ENCODE peak calls at places on chromosomes 2 and 18, in four cellular contexts. One of them, this sample, is unnamed.
A peak's percentile ranks its signal among the peaks of the same experiment; 100 is the strongest.

GRCh38 chr2:16139663-16140610 is 199.6 kb downstream of the MYCN start:
- DNase-seq in neural progenitor cell: no peak
- DNase-seq in PC-9: no peak
- DNase-seq in HCT116: no peak
- DNase-seq in this sample: no peak

GRCh38 chr2:136801628-136802027 is 36.3 kb downstream of the THSD7B start:
- DNase-seq in PC-9: no peak
- DNase-seq in neural progenitor cell: no peak
- DNase-seq in HCT116: no peak
- DNase-seq in this sample: no peak

GRCh38 chr2:227766361-227766883 is 20.7 kb downstream of the SCYGR8 start:
- DNase-seq in PC-9: peak; percentile 79
- DNase-seq in HCT116: peak; percentile 63
- DNase-seq in neural progenitor cell: peak; percentile 90
- DNase-seq in this sample: peak; percentile 75

GRCh38 chr2:20603791-20604190 is 47.1 kb downstream of the HS1BP3 start:
- DNase-seq in neural progenitor cell: no peak
- DNase-seq in HCT116: no peak
- DNase-seq in PC-9: no peak
- DNase-seq in this sample: no peak

GRCh38 chr2:25664531-25665307 is 8.7 kb downstream of the DTNB start:
- DNase-seq in PC-9: peak; percentile 63
- DNase-seq in HCT116: peak; percentile 68
- DNase-seq in neural progenitor cell: peak; percentile 79
- DNase-seq in this sample: peak; percentile 78

GRCh38 chr18:42032447-42032846 is 77.4 kb downstream of the PIK3C3 start:
- DNase-seq in PC-9: no peak
- DNase-seq in HCT116: no peak
- DNase-seq in neural progenitor cell: no peak
- DNase-seq in this sample: no peak

GRCh38 chr18:45197526-45197970 is 417.7 kb upstream of the SLC14A2 start:
- DNase-seq in PC-9: no peak
- DNase-seq in neural progenitor cell: no peak
- DNase-seq in HCT116: no peak
- DNase-seq in this sample: no peak

GRCh38 chr2:6793371-6793770 is 72.3 kb downstream of the CMPK2 start:
- DNase-seq in PC-9: no peak
- DNase-seq in neural progenitor cell: no peak
- DNase-seq in HCT116: no peak
- DNase-seq in this sample: peak; percentile 5

GRCh38 chr2:47309472-47309951 is 93.4 kb upstream of the MSH2 start:
- DNase-seq in PC-9: no peak
- DNase-seq in HCT116: no peak
- DNase-seq in neural progenitor cell: peak; percentile 22
- DNase-seq in this sample: no peak

GRCh38 chr2:17171446-17172049 is 346.7 kb downstream of the RAD51AP2 start:
- DNase-seq in neural progenitor cell: peak; percentile 66
- DNase-seq in HCT116: peak; percentile 29
- DNase-seq in PC-9: peak; percentile 22
- DNase-seq in this sample: peak; percentile 39

GRCh38 chr2:8452296-8452695 is 229.6 kb upstream of the ID2 start:
- DNase-seq in PC-9: no peak
- DNase-seq in neural progenitor cell: no peak
- DNase-seq in HCT116: no peak
- DNase-seq in this sample: no peak

GRCh38 chr2:66013456-66013855 is 421.5 kb upstream of the MEIS1 start:
- DNase-seq in PC-9: no peak
- DNase-seq in neural progenitor cell: no peak
- DNase-seq in HCT116: no peak
- DNase-seq in this sample: no peak

GRCh38 chr2:216519154-216519762 is 20.6 kb downstream of the RPL37A start:
- DNase-seq in PC-9: peak; percentile 53
- DNase-seq in neural progenitor cell: peak; percentile 85
- DNase-seq in HCT116: peak; percentile 67
- DNase-seq in this sample: peak; percentile 75

GRCh38 chr2:97712693-97713295 is 582 bp upstream of the ZAP70 start:
- DNase-seq in PC-9: no peak
- DNase-seq in neural progenitor cell: no peak
- DNase-seq in HCT116: no peak
- DNase-seq in this sample: no peak

GRCh38 chr18:13378150-13378549 is 159.6 kb downstream of the LDLRAD4 start:
- DNase-seq in neural progenitor cell: no peak
- DNase-seq in PC-9: no peak
- DNase-seq in HCT116: no peak
- DNase-seq in this sample: no peak

GRCh38 chr2:165953306-165953654 is 296 bp downstream of the TTC21B start:
- DNase-seq in PC-9: no peak
- DNase-seq in neural progenitor cell: no peak
- DNase-seq in HCT116: peak; percentile 3
- DNase-seq in this sample: no peak

GRCh38 chr2:99689135-99689742 is 199.4 kb upstream of the REV1 start:
- DNase-seq in PC-9: no peak
- DNase-seq in neural progenitor cell: no peak
- DNase-seq in HCT116: no peak
- DNase-seq in this sample: no peak

GRCh38 chr2:207710814-207711740 is at the start of gene CCNYL1:
- DNase-seq in HCT116: peak; percentile 97
- DNase-seq in PC-9: peak; percentile 97
- DNase-seq in neural progenitor cell: peak; percentile 100
- DNase-seq in this sample: peak; percentile 99

GRCh38 chr2:237171895-237172294 is 86.2 kb downstream of the COPS8 start:
- DNase-seq in PC-9: no peak
- DNase-seq in HCT116: no peak
- DNase-seq in neural progenitor cell: no peak
- DNase-seq in this sample: no peak

GRCh38 chr2:190068764-190069163 is 6.2 kb upstream of the MSTN start:
- DNase-seq in HCT116: no peak
- DNase-seq in neural progenitor cell: no peak
- DNase-seq in PC-9: no peak
- DNase-seq in this sample: no peak

GRCh38 chr2:241286348-241287090 is 29.0 kb downstream of the HDLBP start:
- DNase-seq in PC-9: no peak
- DNase-seq in HCT116: no peak
- DNase-seq in neural progenitor cell: no peak
- DNase-seq in this sample: peak; percentile 46

GRCh38 chr2:54558976-54559410 is 102.9 kb downstream of the SPTBN1 start:
- DNase-seq in HCT116: no peak
- DNase-seq in PC-9: no peak
- DNase-seq in neural progenitor cell: no peak
- DNase-seq in this sample: no peak

GRCh38 chr2:54559593-54560145 is 103.5 kb downstream of the SPTBN1 start:
- DNase-seq in neural progenitor cell: peak; percentile 36
- DNase-seq in PC-9: no peak
- DNase-seq in HCT116: no peak
- DNase-seq in this sample: peak; percentile 87

GRCh38 chr2:54561795-54562592 is 105.9 kb downstream of the SPTBN1 start:
- DNase-seq in PC-9: no peak
- DNase-seq in HCT116: no peak
- DNase-seq in neural progenitor cell: no peak
- DNase-seq in this sample: no peak

GRCh38 chr2:54561010-54561409 is 104.9 kb downstream of the SPTBN1 start:
- DNase-seq in HCT116: no peak
- DNase-seq in PC-9: no peak
- DNase-seq in neural progenitor cell: no peak
- DNase-seq in this sample: no peak

GRCh38 chr2:54560146-54560881 is 104.2 kb downstream of the SPTBN1 start:
- DNase-seq in neural progenitor cell: peak; percentile 21
- DNase-seq in HCT116: no peak
- DNase-seq in PC-9: no peak
- DNase-seq in this sample: peak; percentile 81
- H3K4me1 ChIP-seq in neural progenitor cell: peaks cover 21% of the 10 kb centered on the region
- H3K4me1 ChIP-seq in HCT116: peaks cover 22% of the 10 kb centered on the region
- H3K4me1 ChIP-seq in PC-9: peaks cover 47% of the 10 kb centered on the region
- H3K4me1 ChIP-seq in this sample: peaks cover 33% of the 10 kb centered on the region

GRCh38 chr2:202193881-202194353 is 44.5 kb downstream of the SUMO1 start:
- DNase-seq in PC-9: no peak
- DNase-seq in neural progenitor cell: no peak
- DNase-seq in HCT116: no peak
- DNase-seq in this sample: peak; percentile 8
- TF ChIP-seq EZH2 in PC-9: no peak
- TF ChIP-seq EZH2 in neural progenitor cell: no peak
- TF ChIP-seq EZH2 in HCT116: no peak
- TF ChIP-seq EZH2 in this sample: no peak

DNA sequence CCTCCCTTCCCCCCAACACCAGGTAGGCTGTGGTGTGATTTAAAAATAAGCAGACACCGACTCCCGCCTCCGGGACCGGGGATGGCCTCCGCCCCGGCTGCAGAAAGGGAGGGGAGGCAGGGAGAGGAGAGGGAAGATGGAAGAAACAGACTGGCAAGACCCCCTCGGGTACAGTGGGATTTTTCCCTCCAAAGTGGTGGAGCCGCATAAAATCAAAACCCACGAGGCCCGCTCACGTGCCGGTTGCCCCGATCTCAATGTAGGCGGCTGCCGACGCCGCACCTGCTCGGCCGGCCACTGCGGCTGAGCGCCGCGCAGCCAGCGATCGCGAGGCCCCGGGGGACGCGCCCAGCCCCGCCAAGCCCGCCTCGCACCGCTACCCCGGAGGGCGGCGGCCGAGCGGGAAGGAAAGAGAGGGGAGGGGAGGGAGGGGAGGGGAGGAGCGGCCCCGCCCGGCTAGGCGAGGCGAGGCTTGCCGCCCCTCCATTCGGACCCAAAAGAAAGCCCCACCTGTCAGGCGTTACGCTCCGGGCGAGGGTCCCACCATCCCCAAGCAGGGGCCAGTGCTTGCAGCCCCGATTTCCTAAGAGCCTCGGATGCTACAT is 804 bp downstream of the ADD2 start:
- DNase-seq in neural progenitor cell: peak; percentile 71
- DNase-seq in HCT116: no peak
- DNase-seq in PC-9: no peak
- DNase-seq in this sample: no peak
- H3K4me3 ChIP-seq in neural progenitor cell: peak overlapping the region; percentile 100
- H3K4me3 ChIP-seq in HCT116: no peak overlapping the region
- H3K4me3 ChIP-seq in PC-9: no peak overlapping the region
- H3K4me3 ChIP-seq in this sample: peak overlapping the region; percentile 46

DNA sequence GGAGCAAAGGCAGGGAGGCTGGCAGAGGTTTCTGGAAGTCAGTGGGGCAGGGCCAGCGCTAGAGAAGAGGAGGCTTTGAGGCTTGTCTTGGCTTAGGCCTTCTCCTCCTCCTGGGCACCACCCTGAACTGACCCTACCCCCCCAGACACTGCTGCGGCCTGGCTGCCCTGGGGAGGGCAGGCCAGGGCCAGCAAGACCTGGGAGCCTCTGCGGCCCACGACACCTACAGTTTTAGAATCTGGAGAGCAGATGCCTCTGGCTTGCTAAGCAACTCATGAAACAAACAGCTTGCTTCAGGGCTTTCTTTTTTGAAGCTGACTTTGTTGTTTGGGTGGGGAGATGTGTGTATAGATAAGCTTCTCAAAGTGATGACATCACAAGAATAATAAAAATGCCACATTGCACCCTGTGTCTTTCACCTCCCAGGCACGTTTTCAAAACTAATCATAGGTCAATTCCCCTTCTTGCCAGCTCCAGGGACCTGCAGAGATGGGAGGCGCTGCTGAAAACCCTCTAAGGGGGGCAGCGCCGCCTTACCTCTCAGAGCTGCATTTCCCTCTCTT is 46.2 kb upstream of the SMAD7 start:
- DNase-seq in PC-9: peak; percentile 73
- DNase-seq in HCT116: peak; percentile 58
- DNase-seq in neural progenitor cell: no peak
- DNase-seq in this sample: peak; percentile 74
- H3K4me1 ChIP-seq in PC-9: peaks cover 73% of the 10 kb centered on the region
- H3K4me1 ChIP-seq in HCT116: peaks cover 64% of the 10 kb centered on the region
- H3K4me1 ChIP-seq in neural progenitor cell: no peaks in the 10 kb centered on the region
- H3K4me1 ChIP-seq in this sample: peaks cover 42% of the 10 kb centered on the region

GRCh38 chr2:174594451-174594850 is 3.2 kb downstream of the WIPF1 start:
- DNase-seq in neural progenitor cell: no peak
- DNase-seq in HCT116: no peak
- DNase-seq in PC-9: no peak
- DNase-seq in this sample: no peak
- TF ChIP-seq EZH2 in neural progenitor cell: no peak
- TF ChIP-seq EZH2 in HCT116: no peak
- TF ChIP-seq EZH2 in PC-9: no peak
- TF ChIP-seq EZH2 in this sample: no peak

GRCh38 chr2:32918774-32919173 is 28.0 kb upstream of the LTBP1 start:
- DNase-seq in HCT116: no peak
- DNase-seq in neural progenitor cell: no peak
- DNase-seq in PC-9: no peak
- DNase-seq in this sample: no peak
- H3K4me3 ChIP-seq in HCT116: no peak overlapping the region
- H3K4me3 ChIP-seq in neural progenitor cell: no peak overlapping the region
- H3K4me3 ChIP-seq in PC-9: no peak overlapping the region
- H3K4me3 ChIP-seq in this sample: no peak overlapping the region

GRCh38 chr2:171516793-171517192 is 5.5 kb upstream of the CYBRD1 start:
- DNase-seq in PC-9: no peak
- DNase-seq in HCT116: no peak
- DNase-seq in neural progenitor cell: no peak
- DNase-seq in this sample: no peak
- H3K4me1 ChIP-seq in PC-9: peaks cover 12% of the 10 kb centered on the region
- H3K4me1 ChIP-seq in HCT116: peaks cover 20% of the 10 kb centered on the region
- H3K4me1 ChIP-seq in neural progenitor cell: peaks cover 43% of the 10 kb centered on the region
- H3K4me1 ChIP-seq in this sample: peaks cover 2% of the 10 kb centered on the region

GRCh38 chr2:121285077-121285449 is at the start of gene TFCP2L1:
- DNase-seq in neural progenitor cell: peak; percentile 67
- DNase-seq in PC-9: peak; percentile 76
- DNase-seq in HCT116: no peak
- DNase-seq in this sample: peak; percentile 6
- TF ChIP-seq EZH2 in neural progenitor cell: peak; percentile 55
- TF ChIP-seq EZH2 in PC-9: no peak
- TF ChIP-seq EZH2 in HCT116: no peak
- TF ChIP-seq EZH2 in this sample: peak; percentile 23

This sample was measured in fibroblast of lung.